ENCODE peak calls at places on chromosome 19, in seven cellular contexts. N is aorta; J is CD8-positive, alpha-beta T cell; C is naive thymus-derived CD8-positive, alpha-beta T cell; U is Right ventricle myocardium inferior; D is left cardiac atrium; T is HCT116. Z is an unnamed sample.

GRCh38 chr19:51565583-51565982 is 5.5 kb upstream of the ZNF175 start:
- ATAC-seq in C (no peak), T (no peak), N (no peak), D (no peak), U (no peak), J (no peak), Z (no peak)

GRCh38 chr19:952680-953500 is 27.1 kb downstream of the ARID3A start:
- ATAC-seq in C (no peak), T (no peak), D (peak; percentile 32), U (no peak), N (no peak), J (no peak), Z (peak; percentile 18)

GRCh38 chr19:32691952-32692726 is 518 bp downstream of the NUDT19 start:
- ATAC-seq in J (peak; percentile 40), T (peak; percentile 60), C (peak; percentile 61), U (peak; percentile 80), D (peak; percentile 86), N (peak; percentile 88), Z (peak; percentile 74)

GRCh38 chr19:55642153-55643002 is 1.1 kb upstream of the ZNF581 start:
- ATAC-seq in J (peak; percentile 25), D (peak; percentile 13), N (peak; percentile 8), U (no peak), C (peak; percentile 24), T (peak; percentile 23), Z (peak; percentile 20)

GRCh38 chr19:18612772-18613588 is at the start of gene TMEM59L:
- ATAC-seq in D (peak; percentile 55), U (no peak), N (peak; percentile 5), C (peak; percentile 78), T (peak; percentile 55), J (peak; percentile 71), Z (peak; percentile 10)

GRCh38 chr19:33859016-33859415 is 62.3 kb downstream of the KCTD15 start:
- ATAC-seq in J (no peak), D (no peak), U (no peak), C (no peak), N (no peak), T (no peak), Z (no peak)

GRCh38 chr19:36672368-36672767 is 5.7 kb upstream of the ZNF461 start:
- ATAC-seq in T (no peak), U (peak; percentile 51), N (no peak), J (no peak), C (no peak), D (no peak), Z (no peak)

GRCh38 chr19:2041436-2041685 is 9.7 kb downstream of the MKNK2 start:
- ATAC-seq in T (no peak), D (no peak), J (no peak), U (no peak), C (no peak), N (no peak), Z (no peak)

GRCh38 chr19:37654525-37654832 is 786 bp downstream of the ZFP30 start:
- ATAC-seq in D (no peak), C (no peak), J (no peak), N (no peak), T (no peak), U (no peak), Z (no peak)

GRCh38 chr19:54317108-54317964 is 4.4 kb upstream of the LILRA5 start:
- ATAC-seq in C (no peak), J (no peak), U (peak; percentile 32), N (no peak), D (no peak), T (no peak), Z (no peak)

GRCh38 chr19:15633122-15633521 is 7.6 kb upstream of the CYP4F3 start:
- ATAC-seq in C (no peak), J (no peak), N (no peak), D (no peak), U (peak; percentile 28), T (no peak), Z (no peak)

GRCh38 chr19:14368011-14368513 is 13.2 kb upstream of the ADGRE5 start:
- ATAC-seq in T (no peak), N (no peak), J (peak; percentile 19), D (no peak), U (no peak), C (peak; percentile 23), Z (no peak)

GRCh38 chr19:49830766-49831165 is 12.7 kb downstream of the MED25 start:
- ATAC-seq in U (no peak), C (no peak), D (no peak), N (no peak), J (no peak), T (no peak), Z (no peak)

GRCh38 chr19:35437152-35437951 is 10.7 kb upstream of the FFAR2 start:
- ATAC-seq in D (no peak), U (no peak), N (no peak), T (no peak), C (no peak), J (no peak), Z (no peak)

GRCh38 chr19:48551437-48552302 is at the start of gene SULT2B1:
- ATAC-seq in C (no peak), T (peak; percentile 65), D (no peak), J (no peak), U (no peak), N (no peak), Z (peak; percentile 89)

GRCh38 chr19:5947435-5947834 is 30.5 kb downstream of the RANBP3 start:
- ATAC-seq in U (peak; percentile 70), J (no peak), C (no peak), N (peak; percentile 50), T (no peak), D (peak; percentile 60), Z (no peak)

GRCh38 chr19:3375221-3376088 is 9.1 kb downstream of the NFIC start:
- ATAC-seq in T (no peak), N (peak; percentile 92), C (no peak), U (peak; percentile 87), J (no peak), D (peak; percentile 89), Z (peak; percentile 54)

GRCh38 chr19:53157601-53158000 is 1.3 kb downstream of the ZNF347 start:
- ATAC-seq in T (no peak), J (no peak), U (no peak), N (no peak), C (no peak), D (peak; percentile 21), Z (no peak)

GRCh38 chr19:6531163-6531955 is 533 bp downstream of the TNFSF9 start:
- ATAC-seq in N (no peak), J (no peak), T (peak; percentile 16), D (no peak), C (no peak), U (no peak), Z (peak; percentile 5)